ENCODE peak calls at places on chromosome 11, in seven cellular contexts. J is stomach, K is NCI-H446, S is activated T-cell treated with anti-CD3 and anti-CD28 coated beads for 1 hour, T is NCI-H748 treated with DMSO at 0.1 percent for 48 hours, A is NCI-H774, U is heart left ventricle. F is an unnamed sample.

GRCh38 chr11:2575611-2576051 is 124.2 kb downstream of the KCNQ1OT1 start:
- DNase-seq in J (no peak), K (no peak), S (no peak), T (no peak), A (no peak), U (peak), F (peak)

GRCh38 chr11:123434911-123435310 is 4.8 kb downstream of the GRAMD1B start:
- DNase-seq in J (no peak), K (no peak), S (no peak), T (no peak), A (no peak), U (no peak), F (no peak)

GRCh38 chr11:36469063-36469462 is 41.0 kb downstream of the TRAF6 start:
- DNase-seq in J (no peak), K (no peak), S (no peak), T (no peak), A (no peak), U (no peak), F (no peak)

GRCh38 chr11:82494988-82495432 is 238.7 kb downstream of the FAM181B start:
- DNase-seq in J (no peak), K (no peak), S (no peak), T (peak), A (no peak), U (no peak), F (peak)

GRCh38 chr11:11822946-11823345 is 18.8 kb upstream of the USP47 start:
- DNase-seq in J (no peak), K (no peak), S (no peak), T (no peak), A (no peak), U (no peak), F (no peak)

GRCh38 chr11:68002943-68003845 is 703 bp downstream of the UNC93B1 start:
- DNase-seq in J (peak), K (no peak), S (peak), T (peak), A (peak), U (peak), F (peak)

GRCh38 chr11:75718406-75719088 is 909 bp downstream of the MOGAT2 start:
- DNase-seq in J (peak), K (no peak), S (no peak), T (no peak), A (no peak), U (no peak), F (no peak)

GRCh38 chr11:62370743-62371440 is 33.6 kb downstream of the ASRGL1 start:
- DNase-seq in J (peak), K (no peak), S (peak), T (no peak), A (no peak), U (peak), F (peak)

GRCh38 chr11:45538939-45539338 is 126.5 kb downstream of the CHST1 start:
- DNase-seq in J (no peak), K (no peak), S (no peak), T (no peak), A (no peak), U (no peak), F (no peak)

GRCh38 chr11:72562431-72562830 is 111.8 kb downstream of the PDE2A start:
- DNase-seq in J (no peak), K (no peak), S (no peak), T (no peak), A (no peak), U (no peak), F (no peak)

GRCh38 chr11:62149986-62150886 is 26.4 kb downstream of the INCENP start:
- DNase-seq in J (peak), K (no peak), S (no peak), T (no peak), A (no peak), U (no peak), F (no peak)

GRCh38 chr11:2375964-2376551 is 1.1 kb upstream of the CD81 start:
- DNase-seq in J (no peak), K (no peak), S (no peak), T (no peak), A (no peak), U (no peak), F (peak)

GRCh38 chr11:119206512-119207299 is 567 bp downstream of the CBL start:
- DNase-seq in J (no peak), K (no peak), S (peak), T (no peak), A (no peak), U (peak), F (peak)

GRCh38 chr11:120575461-120575860 is 63.9 kb downstream of the GRIK4 start:
- DNase-seq in J (no peak), K (no peak), S (no peak), T (no peak), A (no peak), U (no peak), F (no peak)

GRCh38 chr11:84800755-84801346 is 826.3 kb downstream of the DLG2 start:
- DNase-seq in J (no peak), K (peak), S (no peak), T (no peak), A (no peak), U (no peak), F (peak)

GRCh38 chr11:14117632-14118031 is 155.1 kb downstream of the SPON1 start:
- DNase-seq in J (no peak), K (no peak), S (no peak), T (no peak), A (no peak), U (no peak), F (no peak)

GRCh38 chr11:94895971-94896370 is 77.4 kb downstream of the CWC15 start:
- DNase-seq in J (no peak), K (peak), S (no peak), T (no peak), A (no peak), U (no peak), F (no peak)

GRCh38 chr11:83335446-83336070 is 49.4 kb upstream of the CCDC90B start:
- DNase-seq in J (no peak), K (no peak), S (no peak), T (no peak), A (no peak), U (no peak), F (no peak)

GRCh38 chr11:72675221-72675620 is 999 bp upstream of the PDE2A start:
- DNase-seq in J (no peak), K (no peak), S (no peak), T (no peak), A (no peak), U (no peak), F (no peak)

GRCh38 chr11:96023311-96023710 is 99.4 kb upstream of the MTMR2 start:
- DNase-seq in J (no peak), K (no peak), S (no peak), T (no peak), A (no peak), U (no peak), F (no peak)

GRCh38 chr11:63768232-63769043 is at the start of gene ZFTA:
- DNase-seq in J (peak), K (no peak), S (peak), T (peak), A (peak), U (peak), F (peak)

GRCh38 chr11:103622296-103622695 is 414.1 kb upstream of the DDI1 start:
- DNase-seq in J (no peak), K (no peak), S (no peak), T (no peak), A (no peak), U (no peak), F (no peak)

GRCh38 chr11:46901156-46901555 is 17.2 kb downstream of the LRP4 start:
- DNase-seq in J (no peak), K (no peak), S (no peak), T (no peak), A (no peak), U (no peak), F (no peak)

GRCh38 chr11:5600374-5600851 is 4.0 kb downstream of the TRIM6 start:
- DNase-seq in J (peak), K (no peak), S (peak), T (no peak), A (no peak), U (peak), F (peak)

GRCh38 chr11:108199446-108200321 is 22.8 kb downstream of the NPAT start:
- DNase-seq in J (no peak), K (no peak), S (no peak), T (no peak), A (no peak), U (no peak), F (no peak)

GRCh38 chr11:114132427-114132826 is 72.9 kb downstream of the ZBTB16 start:
- DNase-seq in J (no peak), K (no peak), S (no peak), T (no peak), A (no peak), U (no peak), F (no peak)

GRCh38 chr11:128448981-128449713 is 138.2 kb downstream of the ETS1 start:
- DNase-seq in J (no peak), K (no peak), S (no peak), T (no peak), A (no peak), U (no peak), F (no peak)

GRCh38 chr11:34050967-34051348 is 573 bp upstream of the CAPRIN1 start:
- DNase-seq in J (no peak), K (no peak), S (no peak), T (peak), A (peak), U (no peak), F (no peak)

GRCh38 chr11:99383628-99384300 is 363.0 kb downstream of the CNTN5 start:
- DNase-seq in J (no peak), K (no peak), S (no peak), T (no peak), A (no peak), U (no peak), F (no peak)

GRCh38 chr11:56331861-56332491 is 13.9 kb upstream of the OR8K1 start:
- DNase-seq in J (no peak), K (no peak), S (no peak), T (no peak), A (peak), U (no peak), F (no peak)

GRCh38 chr11:118001494-118001971 is 15.3 kb downstream of the IL10RA start:
- DNase-seq in J (no peak), K (no peak), S (no peak), T (no peak), A (no peak), U (no peak), F (no peak)

GRCh38 chr11:71080239-71081097 is 171.9 kb downstream of the SHANK2 start:
- DNase-seq in J (peak), K (peak), S (no peak), T (peak), A (peak), U (peak), F (peak)

GRCh38 chr11:72552399-72552910 is 118.1 kb upstream of the CLPB start:
- DNase-seq in J (no peak), K (no peak), S (no peak), T (no peak), A (no peak), U (no peak), F (no peak)

GRCh38 chr11:63682045-63682915 is 980 bp downstream of the RTN3 start:
- DNase-seq in J (no peak), K (peak), S (no peak), T (peak), A (no peak), U (peak), F (peak)

GRCh38 chr11:2803186-2804057 is 82.2 kb downstream of the CDKN1C start:
- DNase-seq in J (peak), K (no peak), S (no peak), T (no peak), A (no peak), U (peak), F (no peak)

GRCh38 chr11:61447601-61448551 is 18.0 kb downstream of the SDHAF2 start:
- DNase-seq in J (no peak), K (no peak), S (no peak), T (no peak), A (no peak), U (no peak), F (no peak)

GRCh38 chr11:1899100-1899499 is 7.4 kb upstream of the PRR33 start:
- DNase-seq in J (no peak), K (no peak), S (no peak), T (no peak), A (no peak), U (no peak), F (no peak)

GRCh38 chr11:118003021-118003423 is 16.8 kb downstream of the IL10RA start:
- DNase-seq in J (no peak), K (no peak), S (no peak), T (no peak), A (no peak), U (no peak), F (no peak)

GRCh38 chr11:45110562-45110961 is 35.9 kb upstream of the PRDM11 start:
- DNase-seq in J (peak), K (peak), S (no peak), T (peak), A (peak), U (peak), F (peak)